ENCODE peak calls at places on chromosomes 7 and 10, in five cellular contexts. G is activated T-cell treated with anti-CD3 and anti-CD28 coated beads for 1 hour, I is ovary, Q is Right ventricle myocardium superior, P is upper lobe of left lung. U is an unnamed sample.

GRCh38 chr7:99624487-99624886 is 7.7 kb downstream of the ZSCAN25 start:
- DNase-seq in G (peak), Q (no peak), I (no peak), P (peak), U (no peak)

GRCh38 chr10:114347791-114348190 is 56.5 kb downstream of the AFAP1L2 start:
- DNase-seq in Q (no peak), P (no peak), G (no peak), I (no peak), U (no peak)

GRCh38 chr10:78815702-78816334 is 252.9 kb upstream of the ZMIZ1 start:
- DNase-seq in Q (no peak), P (no peak), G (no peak), I (no peak), U (no peak)

GRCh38 chr7:143248781-143249354 is 14.4 kb upstream of the GSTK1 start:
- DNase-seq in I (no peak), Q (no peak), P (no peak), G (no peak), U (no peak)

GRCh38 chr7:8035647-8036518 is 67.3 kb downstream of the GLCCI1 start:
- DNase-seq in Q (no peak), G (no peak), P (no peak), I (no peak), U (no peak)

GRCh38 chr10:21518629-21519321 is 6.7 kb downstream of the SKIDA1 start:
- DNase-seq in Q (no peak), P (no peak), I (peak), G (no peak), U (no peak)

GRCh38 chr10:71729023-71729649 is 9.6 kb upstream of the C10orf105 start:
- DNase-seq in P (no peak), Q (peak), I (no peak), G (no peak), U (peak)

GRCh38 chr10:77795426-77796055 is 131.0 kb downstream of the DLG5 start:
- DNase-seq in I (no peak), P (no peak), Q (no peak), G (no peak), U (no peak)

GRCh38 chr10:91712315-91712714 is 79.4 kb upstream of the PPP1R3C start:
- DNase-seq in G (no peak), Q (no peak), I (no peak), P (no peak), U (no peak)

GRCh38 chr10:132339276-132339675 is 7.3 kb downstream of the LRRC27 start:
- DNase-seq in Q (no peak), P (no peak), I (no peak), G (no peak), U (no peak)

GRCh38 chr7:13151982-13152381 is 464.5 kb downstream of the ARL4A start:
- DNase-seq in I (no peak), Q (no peak), P (no peak), G (no peak), U (no peak)

GRCh38 chr7:50812847-50813475 is 30.3 kb upstream of the GRB10 start:
- DNase-seq in I (peak), Q (peak), P (no peak), G (no peak), U (no peak)

GRCh38 chr7:5634107-5634950 is 147.1 kb downstream of the RNF216 start:
- DNase-seq in I (peak), G (no peak), P (no peak), Q (peak), U (peak)

GRCh38 chr7:76333388-76334101 is 25.2 kb downstream of the YWHAG start:
- DNase-seq in I (no peak), G (no peak), Q (peak), P (no peak), U (no peak)

GRCh38 chr10:46033602-46034011 is 3.2 kb upstream of the NCOA4 start:
- DNase-seq in P (no peak), I (no peak), Q (no peak), G (no peak), U (no peak)

GRCh38 chr7:134009314-134010109 is 117.6 kb upstream of the LRGUK start:
- DNase-seq in P (no peak), I (no peak), Q (no peak), G (no peak), U (no peak)

GRCh38 chr10:88395677-88396076 is 187.4 kb downstream of the RNLS start:
- DNase-seq in P (no peak), I (no peak), Q (no peak), G (no peak), U (no peak)

GRCh38 chr7:93697901-93698300 is 123.4 kb upstream of the CALCR start:
- DNase-seq in I (no peak), Q (no peak), G (no peak), P (no peak), U (no peak)

U was measured in hippocampal formation.